ENCODE peak calls at places on chromosomes 1 and 21, in eight cellular contexts. J is NB4, H is prostate gland, M is AG10803, V is thyroid gland, U is kidney epithelial cell, O is GM06990, X is fibroblast of the aortic adventitia. P is an unnamed sample.

GRCh38 chr1:21294266-21295058 is 4.2 kb upstream of the ECE1 start:
- DNase-seq in J (peak; percentile 79), H (no peak), M (no peak), V (no peak), U (no peak), O (peak; percentile 89), X (no peak), P (no peak)

GRCh38 chr1:204074274-204075115 is 1.6 kb downstream of the SOX13 start:
- DNase-seq in J (no peak), H (no peak), M (peak; percentile 62), V (peak; percentile 82), U (no peak), O (no peak), X (peak; percentile 79), P (peak; percentile 55)

GRCh38 chr1:90723561-90724108 is 6.5 kb upstream of the BARHL2 start:
- DNase-seq in J (peak; percentile 8), H (no peak), M (no peak), V (no peak), U (no peak), O (no peak), X (no peak), P (no peak)

GRCh38 chr1:29644812-29645211 is 408.5 kb downstream of the PTPRU start:
- DNase-seq in J (no peak), H (no peak), M (no peak), V (no peak), U (no peak), O (no peak), X (no peak), P (no peak)

GRCh38 chr21:27719226-27719625 is 752.3 kb upstream of the ADAMTS5 start:
- DNase-seq in J (no peak), H (no peak), M (no peak), V (no peak), U (no peak), O (no peak), X (no peak), P (no peak)

GRCh38 chr1:234478152-234478480 is 863 bp downstream of the TARBP1 start:
- DNase-seq in J (no peak), H (peak; percentile 54), M (no peak), V (peak; percentile 64), U (no peak), O (peak; percentile 83), X (peak; percentile 28), P (peak; percentile 26)

GRCh38 chr1:66271216-66271903 is 262.6 kb upstream of the SGIP1 start:
- DNase-seq in J (peak; percentile 56), H (peak; percentile 92), M (peak; percentile 100), V (peak; percentile 75), U (peak; percentile 80), O (no peak), X (peak; percentile 100), P (peak; percentile 99)

GRCh38 chr1:28150125-28150780 is 26.2 kb downstream of the PTAFR start:
- DNase-seq in J (no peak), H (no peak), M (no peak), V (no peak), U (no peak), O (no peak), X (no peak), P (no peak)

GRCh38 chr1:110135268-110136065 is 14.8 kb upstream of the SLC6A17 start:
- DNase-seq in J (no peak), H (no peak), M (no peak), V (no peak), U (no peak), O (no peak), X (no peak), P (no peak)

DNA sequence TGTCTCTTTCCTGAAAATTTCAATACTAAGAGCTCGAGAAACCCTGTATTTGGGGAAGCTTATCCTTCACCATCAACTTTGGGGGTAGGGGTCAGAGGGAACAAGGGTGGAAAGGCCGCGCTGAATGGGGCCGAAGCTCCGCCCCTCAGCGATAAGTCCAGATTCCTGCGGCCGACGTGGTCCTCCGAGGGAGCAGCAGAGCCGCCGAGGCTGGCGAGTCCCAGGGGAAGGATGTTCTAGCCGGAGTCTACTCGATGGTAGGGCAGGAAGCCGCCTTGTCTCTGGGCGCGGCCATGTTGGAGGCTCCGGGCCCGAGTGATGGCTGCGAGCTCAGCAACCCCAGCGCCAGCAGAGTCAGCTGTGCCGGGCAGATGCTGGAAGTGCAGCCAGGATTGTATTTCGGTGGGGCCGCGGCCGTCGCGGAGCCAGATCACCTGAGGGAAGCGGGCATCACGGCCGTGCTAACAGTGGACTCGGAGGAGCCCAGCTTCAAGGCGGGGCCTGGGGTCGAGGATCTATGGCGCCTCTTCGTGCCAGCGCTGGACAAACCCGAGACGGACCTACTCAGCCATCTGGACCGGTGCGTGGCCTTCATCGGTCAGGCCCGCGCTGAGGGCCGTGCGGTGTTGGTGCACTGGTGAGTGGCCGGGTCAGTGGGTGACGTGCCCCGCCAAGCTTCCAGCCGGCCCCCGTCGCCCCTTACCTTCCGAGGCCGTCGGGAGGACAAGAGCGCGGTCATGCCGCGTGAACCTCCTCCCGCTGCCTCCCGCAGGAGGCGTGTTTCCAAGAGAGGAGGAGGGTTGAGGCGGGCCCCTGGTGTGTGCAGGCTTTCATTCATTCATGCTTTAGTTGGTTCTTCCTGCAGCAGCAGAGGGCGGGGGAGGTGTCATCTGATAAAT is at the start of gene DUSP12:
- DNase-seq in J (peak; percentile 98), H (peak; percentile 87), M (peak; percentile 96), V (peak; percentile 88), U (peak; percentile 86), O (peak; percentile 91), X (peak; percentile 96), P (peak; percentile 96)
- TF ChIP-seq CTCF in J (peak; percentile 28), H (no peak), M (peak; percentile 43), V (peak; percentile 7), U (peak; percentile 36), O (peak; percentile 52), X (peak; percentile 16), P (peak; percentile 2)

GRCh38 chr21:44295646-44296045 is 4.2 kb upstream of the PFKL start:
- DNase-seq in J (no peak), H (no peak), M (no peak), V (no peak), U (no peak), O (no peak), X (no peak), P (no peak)

GRCh38 chr21:44297525-44298290 is 2.1 kb upstream of the PFKL start:
- DNase-seq in J (peak; percentile 87), H (peak; percentile 85), M (peak; percentile 76), V (peak; percentile 82), U (no peak), O (peak; percentile 72), X (peak; percentile 81), P (peak; percentile 80)

GRCh38 chr21:44298301-44298700 is 1.6 kb upstream of the PFKL start:
- DNase-seq in J (no peak), H (no peak), M (peak; percentile 28), V (no peak), U (no peak), O (no peak), X (peak; percentile 3), P (no peak)

GRCh38 chr21:44296103-44296519 is 3.7 kb upstream of the PFKL start:
- DNase-seq in J (no peak), H (no peak), M (no peak), V (no peak), U (no peak), O (no peak), X (no peak), P (no peak)

GRCh38 chr21:44296916-44297315 is 2.9 kb upstream of the PFKL start:
- DNase-seq in J (no peak), H (no peak), M (no peak), V (no peak), U (no peak), O (no peak), X (no peak), P (no peak)
- H3K4me3 ChIP-seq in J (no peak overlapping the region), H (no peak overlapping the region), M (no peak overlapping the region), V (no peak overlapping the region), U (no peak overlapping the region), O (no peak overlapping the region), X (no peak overlapping the region), P (no peak overlapping the region)

GRCh38 chr1:44168520-44169098 is 27.2 kb upstream of the KLF18 start:
- DNase-seq in J (peak; percentile 6), H (no peak), M (no peak), V (no peak), U (no peak), O (no peak), X (no peak), P (no peak)

GRCh38 chr1:44174630-44175029 is 33.2 kb upstream of the KLF18 start:
- DNase-seq in J (no peak), H (no peak), M (no peak), V (no peak), U (no peak), O (no peak), X (no peak), P (no peak)

DNA sequence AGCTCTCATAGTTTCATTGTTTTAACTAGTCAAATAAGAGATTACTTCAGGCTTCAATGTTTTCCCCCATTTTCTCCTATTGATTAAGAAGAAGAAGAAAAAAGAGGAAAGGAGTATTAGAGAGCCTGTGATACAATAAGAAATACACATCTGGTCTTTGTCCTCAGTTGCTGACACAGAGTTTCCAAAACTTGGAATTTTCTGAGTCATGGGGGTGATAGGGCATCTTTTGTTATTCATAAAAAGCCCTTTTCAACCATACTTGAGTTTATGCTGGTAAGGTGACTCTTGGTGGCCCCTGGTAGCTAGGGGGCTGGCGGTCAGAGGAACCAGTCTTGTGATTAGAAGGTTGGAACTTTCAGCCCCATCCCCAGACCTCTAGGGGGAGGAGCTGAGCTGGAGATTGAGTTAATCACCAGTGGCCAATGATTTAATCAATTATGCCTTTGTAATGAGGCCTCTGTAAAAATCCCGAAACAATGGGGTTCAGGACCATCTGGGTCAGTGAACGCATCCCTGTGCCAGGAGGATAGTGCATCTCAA is 28.9 kb upstream of the KLF18 start:
- DNase-seq in J (no peak), H (no peak), M (peak; percentile 15), V (no peak), U (no peak), O (no peak), X (peak; percentile 70), P (peak; percentile 79)
- TF ChIP-seq CTCF in J (no peak), H (no peak), M (no peak), V (no peak), U (no peak), O (no peak), X (no peak), P (no peak)

GRCh38 chr1:227654431-227654830 is 80.7 kb downstream of the JMJD4 start:
- DNase-seq in J (peak; percentile 2), H (no peak), M (no peak), V (no peak), U (no peak), O (no peak), X (peak; percentile 2), P (peak; percentile 6)

DNA sequence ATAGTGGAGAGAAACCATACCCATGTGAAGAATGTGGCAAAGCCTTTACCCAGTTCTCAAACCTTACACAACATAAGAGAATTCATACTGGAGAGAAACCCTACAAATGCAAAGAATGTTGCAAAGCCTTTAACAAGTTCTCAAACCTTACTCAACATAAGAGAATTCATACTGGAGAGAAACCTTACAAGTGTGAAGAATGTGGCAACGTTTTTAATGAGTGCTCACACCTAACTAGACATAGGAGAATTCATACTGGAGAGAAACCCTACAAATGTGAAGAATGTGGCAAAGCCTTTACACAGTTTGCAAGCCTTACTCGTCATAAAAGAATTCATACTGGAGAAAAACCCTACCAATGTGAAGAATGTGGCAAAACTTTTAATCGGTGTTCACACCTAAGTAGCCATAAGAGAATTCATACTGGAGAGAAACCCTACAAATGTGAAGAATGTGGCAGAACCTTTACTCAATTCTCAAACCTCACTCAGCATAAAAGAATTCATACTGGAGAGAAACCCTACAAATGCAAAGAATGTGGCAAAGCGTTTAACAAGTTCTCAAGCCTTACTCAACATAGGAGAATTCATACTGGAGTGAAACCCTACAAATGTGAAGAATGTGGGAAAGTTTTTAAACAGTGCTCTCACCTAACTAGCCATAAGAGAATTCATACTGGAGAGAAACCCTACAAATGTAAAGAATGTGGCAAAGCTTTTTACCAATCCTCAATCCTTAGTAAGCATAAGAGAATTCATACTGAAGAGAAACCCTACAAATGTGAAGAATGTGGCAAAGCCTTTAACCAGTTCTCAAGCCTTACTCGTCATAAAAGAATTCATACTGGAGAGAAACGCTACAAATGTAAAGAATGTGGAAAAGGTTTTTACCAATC is 80.0 kb downstream of the JMJD4 start:
- DNase-seq in J (peak; percentile 4), H (no peak), M (no peak), V (no peak), U (no peak), O (no peak), X (no peak), P (peak; percentile 4)
- H3K4me3 ChIP-seq in J (no peak overlapping the region), H (no peak overlapping the region), M (no peak overlapping the region), V (no peak overlapping the region), U (no peak overlapping the region), O (no peak overlapping the region), X (no peak overlapping the region), P (no peak overlapping the region)

P was measured in fibroblast of mammary gland.